ENCODE peak calls at places on chromosomes 12 and 14, in ten cellular contexts. D, M, Z, F, T, Q, E, R, A and X are unnamed samples.

GRCh38 chr12:88633312-88633711 is 53.0 kb upstream of the KITLG start:
- DNase-seq in D (no peak), M (no peak), Z (no peak), F (no peak), T (no peak), Q (peak; percentile 44), E (no peak), R (no peak), A (peak; percentile 50), X (no peak)

GRCh38 chr12:90028620-90029051 is 320.0 kb upstream of the ATP2B1 start:
- DNase-seq in D (no peak), M (no peak), Z (peak; percentile 4), F (no peak), T (no peak), Q (peak; percentile 29), E (peak; percentile 22), R (no peak), A (peak; percentile 65), X (no peak)

GRCh38 chr12:96386794-96387193 is 13.4 kb downstream of the CDK17 start:
- DNase-seq in D (no peak), M (no peak), Z (no peak), F (no peak), T (no peak), Q (no peak), E (no peak), R (no peak), A (no peak), X (no peak)

GRCh38 chr12:124848621-124849380 is 14.9 kb downstream of the SCARB1 start:
- DNase-seq in D (no peak), M (no peak), Z (no peak), F (no peak), T (no peak), Q (peak; percentile 42), E (no peak), R (no peak), A (no peak), X (no peak)

GRCh38 chr12:114938487-114939210 is 254.7 kb upstream of the TBX3 start:
- DNase-seq in D (no peak), M (no peak), Z (no peak), F (no peak), T (no peak), Q (no peak), E (no peak), R (no peak), A (no peak), X (no peak)

GRCh38 chr12:12456637-12457036 is 99.8 kb downstream of the BORCS5 start:
- DNase-seq in D (no peak), M (no peak), Z (peak; percentile 72), F (no peak), T (no peak), Q (peak; percentile 56), E (peak; percentile 47), R (no peak), A (no peak), X (no peak)

GRCh38 chr12:64528616-64529015 is 76.7 kb downstream of the TBK1 start:
- DNase-seq in D (no peak), M (no peak), Z (no peak), F (no peak), T (no peak), Q (peak; percentile 56), E (no peak), R (no peak), A (peak; percentile 13), X (no peak)

GRCh38 chr12:132014092-132014914 is 64.6 kb downstream of the EP400 start:
- DNase-seq in D (no peak), M (no peak), Z (no peak), F (no peak), T (peak; percentile 72), Q (peak; percentile 19), E (peak; percentile 53), R (no peak), A (no peak), X (no peak)

GRCh38 chr14:68548194-68549056 is 244.4 kb downstream of the ZFP36L1 start:
- DNase-seq in D (peak; percentile 32), M (peak; percentile 48), Z (no peak), F (no peak), T (peak; percentile 95), Q (peak; percentile 98), E (peak; percentile 99), R (peak; percentile 95), A (peak; percentile 97), X (peak; percentile 93)

GRCh38 chr14:28763914-28764848 is 2.4 kb upstream of the FOXG1 start:
- DNase-seq in D (no peak), M (no peak), Z (no peak), F (no peak), T (no peak), Q (no peak), E (peak; percentile 30), R (no peak), A (peak; percentile 42), X (no peak)

GRCh38 chr12:102955926-102956737 is 1.3 kb upstream of the ASCL1 start:
- DNase-seq in D (peak; percentile 73), M (no peak), Z (no peak), F (no peak), T (peak; percentile 67), Q (peak; percentile 13), E (no peak), R (no peak), A (no peak), X (peak; percentile 40)

GRCh38 chr12:102956738-102957338 is 636 bp upstream of the ASCL1 start:
- DNase-seq in D (no peak), M (no peak), Z (no peak), F (no peak), T (no peak), Q (no peak), E (no peak), R (no peak), A (no peak), X (no peak)

GRCh38 chr12:102953221-102953620 is 4.3 kb upstream of the ASCL1 start:
- DNase-seq in D (no peak), M (no peak), Z (no peak), F (no peak), T (no peak), Q (no peak), E (no peak), R (no peak), A (no peak), X (no peak)

GRCh38 chr12:102950950-102951490 is 6.5 kb upstream of the ASCL1 start:
- DNase-seq in D (no peak), M (no peak), Z (no peak), F (no peak), T (no peak), Q (no peak), E (no peak), R (no peak), A (no peak), X (no peak)

DNA sequence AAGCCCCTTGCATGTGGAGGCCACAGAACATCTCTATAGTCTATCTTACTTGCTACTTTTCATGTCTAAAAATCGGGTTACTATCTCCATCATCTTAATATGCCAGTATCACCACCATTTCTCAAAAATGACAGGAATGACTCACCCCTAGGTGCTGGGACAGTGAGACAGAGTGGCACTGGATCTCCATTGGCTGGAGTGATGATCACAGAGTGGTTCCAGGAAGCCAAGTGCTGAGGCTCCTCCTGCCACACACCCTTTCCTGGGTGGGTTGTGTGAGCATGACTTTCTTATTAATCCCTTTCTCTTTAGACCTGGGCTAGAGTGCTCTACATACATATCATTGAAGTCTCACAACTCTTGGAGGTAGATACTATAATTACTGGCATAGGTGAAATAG is 3.3 kb upstream of the ASCL1 start:
- DNase-seq in D (no peak), M (no peak), Z (no peak), F (no peak), T (no peak), Q (no peak), E (no peak), R (no peak), A (no peak), X (no peak)
- H3K27me3 ChIP-seq in D (peaks cover 100% of the 10 kb centered on the region), M (peaks cover 69% of the 10 kb centered on the region), Z (peaks cover 6% of the 10 kb centered on the region), F (peaks cover 21% of the 10 kb centered on the region), T (no peaks in the 10 kb centered on the region), Q (peaks cover 77% of the 10 kb centered on the region), E (peaks cover 20% of the 10 kb centered on the region), R (peaks cover 96% of the 10 kb centered on the region), A (peaks cover 72% of the 10 kb centered on the region), X (peaks cover 6% of the 10 kb centered on the region)

GRCh38 chr12:108623577-108623976 is 10.1 kb downstream of the SELPLG start:
- DNase-seq in D (no peak), M (no peak), Z (no peak), F (no peak), T (no peak), Q (no peak), E (no peak), R (no peak), A (no peak), X (no peak)
- H3K4me3 ChIP-seq in D (no peak overlapping the region), M (no peak overlapping the region), Z (no peak overlapping the region), F (no peak overlapping the region), T (no peak overlapping the region), Q (no peak overlapping the region), E (no peak overlapping the region), R (no peak overlapping the region), A (no peak overlapping the region), X (no peak overlapping the region)

DNA sequence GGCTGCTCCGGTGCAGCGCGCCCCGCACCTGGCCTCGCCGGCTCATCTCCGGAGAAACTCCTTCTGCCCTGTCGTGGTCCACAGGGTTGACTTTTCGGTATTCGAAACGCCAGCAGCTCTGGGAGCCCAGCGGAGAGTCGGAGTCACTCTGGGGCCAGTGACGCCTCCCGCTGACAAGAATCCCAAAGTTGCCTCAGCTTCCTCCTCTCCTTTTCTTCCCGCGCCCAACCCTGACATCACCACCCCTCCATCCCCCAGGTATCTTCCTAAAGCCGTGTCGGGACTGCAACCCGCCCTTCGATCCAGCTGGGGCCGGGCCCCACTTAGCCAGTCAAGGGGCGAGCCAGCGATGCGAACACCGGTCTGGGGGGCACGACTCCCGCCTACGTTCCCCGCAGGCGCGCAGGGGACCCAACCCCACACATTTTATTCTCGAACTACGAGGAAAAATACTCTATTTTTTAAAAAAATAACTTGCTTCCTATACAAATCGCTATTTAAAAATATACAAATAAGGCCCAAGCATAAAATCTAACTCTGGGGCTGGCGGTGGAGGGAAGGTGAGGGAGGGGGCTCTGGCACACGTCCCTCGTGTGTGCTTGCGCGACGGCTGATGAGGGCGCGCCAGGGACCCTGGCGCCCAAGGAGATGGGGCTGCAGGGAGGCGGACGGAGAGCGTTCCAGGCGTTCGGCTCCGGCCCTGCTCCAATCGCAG is 2.1 kb downstream of the NKX2-8 start:
- DNase-seq in D (no peak), M (no peak), Z (no peak), F (no peak), T (no peak), Q (no peak), E (no peak), R (no peak), A (no peak), X (no peak)
- H3K27me3 ChIP-seq in D (peaks cover 100% of the 10 kb centered on the region), M (peaks cover 72% of the 10 kb centered on the region), Z (no peaks in the 10 kb centered on the region), F (peaks cover 7% of the 10 kb centered on the region), T (peaks cover 2% of the 10 kb centered on the region), Q (peaks cover 86% of the 10 kb centered on the region), E (peaks cover 50% of the 10 kb centered on the region), R (peaks cover 94% of the 10 kb centered on the region), A (peaks cover 21% of the 10 kb centered on the region), X (no peaks in the 10 kb centered on the region)

DNA sequence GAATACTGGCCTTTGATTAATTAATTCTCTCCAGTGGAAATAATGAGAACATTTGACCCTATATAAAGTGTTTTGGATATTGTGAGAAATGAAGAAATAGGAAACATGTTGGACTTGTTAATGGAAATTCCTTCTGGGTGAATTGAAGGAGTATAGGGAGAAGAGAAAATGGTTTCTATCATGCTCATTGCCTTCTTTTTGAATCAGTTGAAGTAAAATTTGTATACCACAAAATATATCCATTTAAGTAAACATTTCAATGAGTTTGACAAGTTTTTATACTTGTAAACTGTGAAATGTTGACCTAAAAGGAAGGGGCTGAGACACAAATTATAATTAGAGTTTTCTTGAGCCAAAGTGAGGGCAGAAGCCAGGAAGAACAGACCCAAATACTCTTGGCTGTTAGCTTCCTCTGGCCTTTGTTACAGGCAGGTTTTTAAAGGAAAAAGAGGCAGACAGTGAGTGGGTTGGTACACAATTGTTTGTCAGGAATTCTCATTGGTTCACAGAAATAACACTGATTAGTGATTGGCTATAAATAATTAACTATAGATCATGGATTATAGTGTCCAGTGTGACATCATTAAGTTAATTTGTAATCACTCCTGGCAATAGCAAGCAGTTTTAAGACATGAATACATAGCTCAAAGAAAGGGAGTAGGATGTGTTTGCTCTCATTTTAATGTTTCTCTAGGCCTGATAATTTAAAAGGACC is 826 bp downstream of the ZNF705A start:
- DNase-seq in D (no peak), M (no peak), Z (no peak), F (no peak), T (no peak), Q (no peak), E (peak; percentile 4), R (no peak), A (no peak), X (no peak)
- H3K4me3 ChIP-seq in D (no peak overlapping the region), M (no peak overlapping the region), Z (no peak overlapping the region), F (no peak overlapping the region), T (no peak overlapping the region), Q (no peak overlapping the region), E (no peak overlapping the region), R (no peak overlapping the region), A (no peak overlapping the region), X (no peak overlapping the region)